ENCODE peak calls at places on chromosomes 16 and 17, in ten cellular contexts. P, N, W, U, M, C, G, J, V and E are unnamed samples.

GRCh38 chr17:43784628-43785101 is 4.4 kb downstream of the CFAP97D1 start:
- DNase-seq in P (no peak), N (no peak), W (no peak), U (no peak), M (no peak), C (no peak), G (no peak), J (no peak), V (no peak), E (no peak)

GRCh38 chr17:81031571-81032550 is 3.1 kb upstream of the BAIAP2 start:
- DNase-seq in P (no peak), N (peak; percentile 42), W (peak; percentile 53), U (no peak), M (no peak), C (no peak), G (no peak), J (no peak), V (no peak), E (no peak)

GRCh38 chr16:80175011-80175410 is 365.8 kb upstream of the DYNLRB2 start:
- DNase-seq in P (no peak), N (no peak), W (no peak), U (no peak), M (no peak), C (no peak), G (no peak), J (no peak), V (no peak), E (no peak)

GRCh38 chr17:81398170-81398854 is 3.1 kb downstream of the BAHCC1 start:
- DNase-seq in P (peak; percentile 51), N (peak; percentile 61), W (peak; percentile 71), U (no peak), M (peak; percentile 11), C (peak; percentile 80), G (peak; percentile 75), J (no peak), V (no peak), E (no peak)

GRCh38 chr17:42526031-42526444 is 10.0 kb upstream of the NAGLU start:
- DNase-seq in P (peak; percentile 66), N (peak; percentile 58), W (peak; percentile 60), U (no peak), M (no peak), C (no peak), G (no peak), J (no peak), V (no peak), E (no peak)

GRCh38 chr17:81118308-81119221 is 46.7 kb upstream of the PVALEF start:
- DNase-seq in P (no peak), N (no peak), W (no peak), U (no peak), M (no peak), C (no peak), G (no peak), J (no peak), V (no peak), E (no peak)

GRCh38 chr16:7938175-7938574 is 605.5 kb downstream of the RBFOX1 start:
- DNase-seq in P (no peak), N (no peak), W (no peak), U (no peak), M (no peak), C (peak; percentile 4), G (no peak), J (no peak), V (no peak), E (no peak)

GRCh38 chr17:80790021-80790765 is 201.4 kb upstream of the CHMP6 start:
- DNase-seq in P (peak; percentile 76), N (no peak), W (no peak), U (peak; percentile 42), M (peak; percentile 67), C (no peak), G (no peak), J (no peak), V (peak; percentile 53), E (no peak)

GRCh38 chr16:30571444-30572322 is at the start of gene ZNF688:
- DNase-seq in P (peak; percentile 97), N (peak; percentile 96), W (peak; percentile 96), U (peak; percentile 95), M (peak; percentile 99), C (peak; percentile 99), G (peak; percentile 96), J (peak; percentile 93), V (peak; percentile 96), E (peak; percentile 94)

GRCh38 chr16:30567991-30568638 is 3.4 kb downstream of the ZNF688 start:
- DNase-seq in P (no peak), N (no peak), W (no peak), U (no peak), M (peak; percentile 43), C (no peak), G (no peak), J (no peak), V (peak; percentile 72), E (no peak)

GRCh38 chr16:30567160-30567990 is 4.1 kb downstream of the ZNF688 start:
- DNase-seq in P (no peak), N (no peak), W (no peak), U (no peak), M (no peak), C (no peak), G (no peak), J (no peak), V (no peak), E (no peak)

GRCh38 chr16:30570621-30571443 is 682 bp downstream of the ZNF688 start:
- DNase-seq in P (peak; percentile 42), N (peak; percentile 42), W (no peak), U (no peak), M (no peak), C (peak; percentile 56), G (peak; percentile 57), J (no peak), V (no peak), E (no peak)

GRCh38 chr16:30569746-30570325 is 1.7 kb downstream of the ZNF688 start:
- DNase-seq in P (no peak), N (no peak), W (no peak), U (no peak), M (no peak), C (no peak), G (no peak), J (no peak), V (no peak), E (no peak)
- H3K27ac ChIP-seq in P (no peak overlapping the region), N (peak overlapping the region; percentile 99), W (no peak overlapping the region), U (peak overlapping the region; percentile 98), M (no peak overlapping the region), C (peak overlapping the region; percentile 17), G (no peak overlapping the region), J (no peak overlapping the region), V (no peak overlapping the region), E (peak overlapping the region; percentile 99)

GRCh38 chr17:34363183-34363661 is at the start of gene CCL1:
- DNase-seq in P (no peak), N (no peak), W (no peak), U (no peak), M (no peak), C (no peak), G (no peak), J (no peak), V (no peak), E (no peak)
- H3K4me1 ChIP-seq in P (peaks cover 11% of the 10 kb centered on the region), N (peaks cover 3% of the 10 kb centered on the region), W (no peaks in the 10 kb centered on the region), U (no peaks in the 10 kb centered on the region), M (peaks cover 98% of the 10 kb centered on the region), C (peaks cover 2% of the 10 kb centered on the region), G (no peaks in the 10 kb centered on the region), J (no peaks in the 10 kb centered on the region), V (no peaks in the 10 kb centered on the region), E (no peaks in the 10 kb centered on the region)

GRCh38 chr17:1486802-1487695 is 5.4 kb downstream of the MYO1C start:
- DNase-seq in P (peak; percentile 76), N (peak; percentile 82), W (peak; percentile 95), U (peak; percentile 94), M (peak; percentile 52), C (peak; percentile 91), G (peak; percentile 73), J (peak; percentile 68), V (peak; percentile 77), E (peak; percentile 62)

GRCh38 chr17:1484586-1485310 is 7.7 kb downstream of the MYO1C start:
- DNase-seq in P (peak; percentile 23), N (peak; percentile 79), W (peak; percentile 83), U (peak; percentile 66), M (peak; percentile 67), C (peak; percentile 91), G (peak; percentile 80), J (peak; percentile 65), V (peak; percentile 48), E (no peak)

GRCh38 chr17:1484060-1484535 is 8.4 kb downstream of the MYO1C start:
- DNase-seq in P (no peak), N (no peak), W (peak; percentile 40), U (no peak), M (no peak), C (no peak), G (no peak), J (no peak), V (no peak), E (no peak)

GRCh38 chr17:1485748-1486376 is 6.6 kb downstream of the MYO1C start:
- DNase-seq in P (peak; percentile 39), N (peak; percentile 84), W (peak; percentile 74), U (peak; percentile 63), M (peak; percentile 51), C (peak; percentile 58), G (peak; percentile 41), J (no peak), V (peak; percentile 54), E (no peak)

GRCh38 chr17:1485311-1485747 is 7.2 kb downstream of the MYO1C start:
- DNase-seq in P (peak; percentile 26), N (peak; percentile 80), W (peak; percentile 61), U (no peak), M (no peak), C (peak; percentile 80), G (peak; percentile 87), J (no peak), V (no peak), E (no peak)
- H3K27ac ChIP-seq in P (peak overlapping the region; percentile 56), N (peak overlapping the region; percentile 97), W (peak overlapping the region; percentile 95), U (peak overlapping the region; percentile 97), M (peak overlapping the region; percentile 20), C (peak overlapping the region; percentile 92), G (no peak overlapping the region), J (peak overlapping the region; percentile 97), V (peak overlapping the region; percentile 47), E (peak overlapping the region; percentile 95)

GRCh38 chr17:66855204-66855603 is 20.3 kb downstream of the CACNG5 start:
- DNase-seq in P (no peak), N (no peak), W (peak; percentile 39), U (no peak), M (no peak), C (no peak), G (peak; percentile 14), J (no peak), V (no peak), E (no peak)

GRCh38 chr17:66858182-66859083 is 23.5 kb downstream of the CACNG5 start:
- DNase-seq in P (no peak), N (no peak), W (no peak), U (no peak), M (no peak), C (peak; percentile 79), G (no peak), J (no peak), V (no peak), E (no peak)

GRCh38 chr17:66863820-66864219 is 28.9 kb downstream of the CACNG5 start:
- DNase-seq in P (no peak), N (no peak), W (no peak), U (no peak), M (no peak), C (no peak), G (no peak), J (no peak), V (no peak), E (no peak)

GRCh38 chr17:66865151-66865550 is 30.2 kb downstream of the CACNG5 start:
- DNase-seq in P (no peak), N (no peak), W (no peak), U (no peak), M (no peak), C (no peak), G (no peak), J (no peak), V (no peak), E (no peak)

DNA sequence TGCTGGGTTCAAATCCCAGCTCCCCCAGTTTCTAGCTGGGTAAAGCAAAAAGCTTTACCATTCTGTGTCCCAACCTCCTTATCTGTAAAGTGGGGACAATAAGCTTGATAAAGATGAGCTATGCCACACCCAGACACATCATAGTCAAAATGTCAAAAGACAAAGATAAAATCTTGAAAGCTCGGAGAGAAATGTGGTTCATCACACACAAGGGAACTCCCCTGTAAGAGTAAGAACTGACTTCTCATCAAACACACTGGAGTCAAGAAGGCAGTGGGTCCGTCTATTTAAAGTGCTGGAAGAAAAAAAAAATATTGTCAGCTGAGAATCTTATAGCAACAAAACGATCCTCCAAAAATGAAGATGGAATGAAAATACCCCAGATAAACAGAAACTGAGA is 25.3 kb downstream of the CACNG5 start:
- DNase-seq in P (no peak), N (no peak), W (no peak), U (no peak), M (no peak), C (no peak), G (no peak), J (no peak), V (no peak), E (no peak)
- H3K4me1 ChIP-seq in P (no peaks in the 10 kb centered on the region), N (no peaks in the 10 kb centered on the region), W (no peaks in the 10 kb centered on the region), U (no peaks in the 10 kb centered on the region), M (no peaks in the 10 kb centered on the region), C (no peaks in the 10 kb centered on the region), G (no peaks in the 10 kb centered on the region), J (peaks cover 3% of the 10 kb centered on the region), V (no peaks in the 10 kb centered on the region), E (no peaks in the 10 kb centered on the region)